ENCODE peak calls at places on chromosomes 7 and 10, in seven cellular contexts. R, S, L, H, Y, O and C are unnamed samples.

GRCh38 chr10:7529638-7530037 is 118.8 kb upstream of the SFMBT2 start:
- DNase-seq in H (no peak), L (peak), O (peak), R (no peak), Y (peak), S (no peak), C (no peak)

GRCh38 chr10:4780782-4781181 is 45.2 kb upstream of the AKR1E2 start:
- DNase-seq in L (no peak), Y (no peak), H (no peak), S (no peak), R (no peak), O (peak), C (no peak)

GRCh38 chr10:75295901-75296441 is 60.2 kb upstream of the COMTD1 start:
- DNase-seq in L (no peak), R (no peak), O (no peak), Y (no peak), H (no peak), S (no peak), C (no peak)

GRCh38 chr7:88311675-88312036 is 5.0 kb upstream of the STEAP4 start:
- DNase-seq in H (no peak), L (no peak), Y (no peak), R (no peak), S (no peak), O (no peak), C (no peak)

GRCh38 chr10:47378606-47379444 is 5.3 kb downstream of the ZNF488 start:
- DNase-seq in L (peak), O (peak), H (no peak), R (no peak), S (no peak), Y (no peak), C (no peak)

GRCh38 chr10:72736176-72736795 is 44.3 kb downstream of the MCU start:
- DNase-seq in O (no peak), H (no peak), R (no peak), Y (peak), S (no peak), L (no peak), C (no peak)

GRCh38 chr10:8194050-8194449 is 139.6 kb downstream of the GATA3 start:
- DNase-seq in S (no peak), O (no peak), L (no peak), H (no peak), Y (no peak), R (no peak), C (no peak)

GRCh38 chr7:70240873-70241272 is 642.6 kb downstream of the AUTS2 start:
- DNase-seq in Y (no peak), S (no peak), L (no peak), R (no peak), H (no peak), O (no peak), C (no peak)

GRCh38 chr10:99894613-99895012 is 112.2 kb downstream of the ABCC2 start:
- DNase-seq in R (no peak), H (no peak), L (no peak), S (no peak), O (no peak), Y (no peak), C (no peak)

GRCh38 chr7:131370523-131370968 is 42.9 kb downstream of the MKLN1 start:
- DNase-seq in H (peak), S (peak), R (no peak), Y (no peak), O (no peak), L (no peak), C (no peak)

GRCh38 chr7:2016761-2017482 is 215.8 kb downstream of the MAD1L1 start:
- DNase-seq in Y (no peak), L (no peak), S (no peak), R (no peak), H (no peak), O (peak), C (no peak)

GRCh38 chr10:91434041-91434440 is 23.9 kb downstream of the HECTD2 start:
- DNase-seq in S (no peak), Y (no peak), R (no peak), L (no peak), H (no peak), O (no peak), C (no peak)

GRCh38 chr10:88943778-88944177 is 8.8 kb downstream of the ACTA2 start:
- DNase-seq in O (no peak), L (no peak), Y (no peak), R (no peak), S (no peak), H (no peak), C (no peak)

GRCh38 chr10:44978213-44978569 is 418 bp downstream of the DEPP1 start:
- DNase-seq in O (no peak), L (no peak), H (no peak), Y (no peak), S (no peak), R (no peak), C (no peak)

GRCh38 chr10:115941247-115941840 is 331.7 kb downstream of the GFRA1 start:
- DNase-seq in R (no peak), H (no peak), Y (no peak), O (no peak), L (no peak), S (no peak), C (no peak)

GRCh38 chr7:63789378-63790176 is 209.1 kb upstream of the ZNF722 start:
- DNase-seq in S (no peak), L (no peak), H (no peak), Y (no peak), R (no peak), O (peak), C (no peak)

GRCh38 chr7:30136339-30136738 is 1.6 kb downstream of the MTURN start:
- DNase-seq in H (no peak), Y (no peak), L (peak), O (no peak), R (no peak), S (no peak), C (no peak)

GRCh38 chr10:76632158-76633051 is 1005.2 kb downstream of the KCNMA1 start:
- DNase-seq in L (peak), H (no peak), Y (no peak), O (no peak), R (no peak), S (no peak), C (no peak)

GRCh38 chr10:43254199-43254730 is 12.6 kb downstream of the RASGEF1A start:
- DNase-seq in Y (no peak), L (no peak), H (no peak), R (no peak), O (peak), S (no peak), C (peak)
- TF ChIP-seq TAF1 in Y (no peak), L (no peak), H (no peak), R (no peak), O (no peak), S (no peak), C (no peak)

GRCh38 chr7:100491192-100491578 is 7.5 kb downstream of the NYAP1 start:
- DNase-seq in Y (no peak), H (no peak), S (no peak), O (no peak), R (no peak), L (no peak), C (no peak)

GRCh38 chr7:100490483-100491191 is 6.9 kb downstream of the NYAP1 start:
- DNase-seq in H (no peak), Y (no peak), L (no peak), O (peak), S (no peak), R (no peak), C (no peak)

GRCh38 chr7:100488333-100489095 is 4.8 kb downstream of the NYAP1 start:
- DNase-seq in Y (no peak), R (no peak), O (peak), S (no peak), H (no peak), L (no peak), C (no peak)

GRCh38 chr7:100489121-100489520 is 5.4 kb downstream of the NYAP1 start:
- DNase-seq in Y (no peak), O (peak), S (no peak), H (no peak), R (no peak), L (no peak), C (no peak)

GRCh38 chr7:100489824-100490223 is 6.1 kb downstream of the NYAP1 start:
- DNase-seq in S (peak), R (peak), L (peak), Y (peak), O (peak), H (no peak), C (peak)
- TF ChIP-seq POLR2AphosphoS5 in S (no peak), R (no peak), L (no peak), Y (no peak), O (no peak), H (no peak), C (no peak)

DNA sequence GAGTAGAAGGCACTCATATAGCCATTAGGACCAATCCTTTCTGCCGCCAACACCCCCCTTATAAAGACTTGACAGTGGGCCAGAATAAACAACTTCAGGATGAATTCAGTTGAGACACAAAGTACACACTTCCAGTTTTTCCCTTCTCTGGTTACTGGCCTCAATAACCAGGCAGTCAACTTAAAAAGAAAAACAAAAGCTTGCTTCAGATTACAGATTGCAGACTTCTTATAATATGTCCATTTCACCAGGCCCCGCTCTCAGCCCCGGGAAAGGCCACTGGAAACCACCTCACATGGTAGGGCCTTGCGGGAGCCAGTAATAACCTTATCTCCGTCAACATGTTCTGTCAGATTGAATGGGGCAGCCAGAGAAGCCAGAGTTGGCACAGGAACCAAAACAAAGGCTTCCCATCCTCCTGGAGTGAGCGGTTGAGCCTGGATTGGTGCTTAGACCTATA is 108.8 kb downstream of the EGFR start:
- DNase-seq in S (no peak), O (peak), L (no peak), R (no peak), H (no peak), Y (no peak), C (no peak)
- TF ChIP-seq TAF1 in S (no peak), O (no peak), L (no peak), R (no peak), H (no peak), Y (no peak), C (no peak)

GRCh38 chr7:150737265-150738055 is at the start of gene GIMAP5:
- DNase-seq in H (no peak), S (no peak), L (no peak), R (no peak), Y (no peak), O (no peak), C (no peak)
- TF ChIP-seq POLR2AphosphoS5 in H (peak), S (no peak), L (no peak), R (peak), Y (no peak), O (no peak), C (peak)

DNA sequence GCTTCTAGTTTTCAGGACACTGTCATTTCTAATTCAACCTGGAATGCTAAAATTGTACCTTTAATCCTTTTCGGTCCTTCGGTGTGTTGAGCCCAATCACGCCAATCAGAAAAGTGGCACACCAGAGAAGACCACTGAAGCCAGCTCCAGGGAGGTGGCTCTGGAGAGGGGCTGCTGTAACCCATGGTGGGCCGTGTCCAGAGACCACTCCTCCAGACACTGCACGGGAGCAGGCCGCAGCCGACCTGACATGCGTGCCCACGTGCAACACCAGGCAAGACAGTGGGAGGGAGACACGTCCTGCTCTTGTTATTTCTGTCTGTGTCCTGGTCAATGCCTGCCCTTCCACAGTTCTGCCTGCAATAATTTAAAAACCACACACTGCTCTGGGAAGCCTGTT is 246.1 kb downstream of the ZMYND11 start:
- DNase-seq in R (no peak), L (no peak), H (no peak), O (no peak), S (no peak), Y (no peak), C (no peak)
- TF ChIP-seq TAF1 in R (no peak), L (no peak), H (no peak), O (no peak), S (no peak), Y (no peak), C (no peak)

DNA sequence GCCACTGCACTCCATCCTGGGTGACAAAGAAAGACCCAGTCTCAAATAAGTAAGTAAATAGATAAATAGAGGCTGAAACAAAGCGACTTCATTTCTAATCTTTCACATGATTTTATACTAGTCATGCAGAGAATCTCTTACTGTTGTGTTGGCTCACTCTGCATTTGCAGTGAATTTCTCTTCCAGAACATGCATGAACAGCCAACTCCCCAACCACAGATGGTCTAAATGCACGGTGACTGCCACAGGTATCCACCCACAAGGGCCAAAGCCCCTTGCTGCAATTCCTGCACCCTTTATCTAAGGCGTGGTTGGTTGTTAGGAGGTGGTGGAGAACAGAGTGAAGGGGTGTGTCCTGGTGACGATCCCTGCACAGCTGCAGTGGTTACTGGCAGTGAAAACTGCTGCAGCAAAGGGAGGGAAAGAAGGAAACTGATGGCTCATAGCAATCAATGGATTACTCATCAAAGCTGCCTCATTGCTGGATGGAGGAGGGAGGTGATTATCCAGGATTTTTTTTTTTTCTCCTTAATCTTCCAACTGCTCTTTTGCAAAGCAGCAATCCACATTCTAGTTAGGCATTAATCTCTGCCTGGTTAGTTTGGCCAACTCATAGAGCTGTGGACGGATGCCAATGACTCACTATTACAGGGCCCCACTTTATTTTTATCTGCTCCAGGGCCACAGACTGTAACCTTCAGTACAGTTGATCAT is 50.6 kb downstream of the PRTFDC1 start:
- DNase-seq in S (peak), O (no peak), H (peak), Y (peak), R (no peak), L (no peak), C (no peak)
- TF ChIP-seq POLR2AphosphoS5 in S (peak), O (peak), H (no peak), Y (no peak), R (no peak), L (no peak), C (no peak)

GRCh38 chr10:52316005-52316404 is 1.9 kb downstream of the DKK1 start:
- DNase-seq in Y (no peak), S (no peak), R (no peak), O (no peak), H (no peak), L (no peak), C (no peak)

GRCh38 chr10:52319926-52320325 is 5.8 kb downstream of the DKK1 start:
- DNase-seq in S (no peak), O (no peak), R (no peak), H (no peak), Y (no peak), L (no peak), C (no peak)

GRCh38 chr10:52318822-52319464 is 4.9 kb downstream of the DKK1 start:
- DNase-seq in Y (peak), R (no peak), S (no peak), H (no peak), O (no peak), L (no peak), C (no peak)

GRCh38 chr10:52316500-52316899 is 2.4 kb downstream of the DKK1 start:
- DNase-seq in R (no peak), O (no peak), S (no peak), L (no peak), H (no peak), Y (no peak), C (no peak)

GRCh38 chr10:52318136-52318810 is 4.2 kb downstream of the DKK1 start:
- DNase-seq in R (no peak), H (no peak), Y (no peak), O (no peak), S (no peak), L (no peak), C (no peak)
- TF ChIP-seq TAF1 in R (no peak), H (no peak), Y (no peak), O (peak), S (no peak), L (no peak), C (no peak)

GRCh38 chr7:47415289-47416212 is 166.4 kb downstream of the TNS3 start:
- DNase-seq in R (no peak), O (peak), L (no peak), S (no peak), Y (no peak), H (no peak), C (no peak)

GRCh38 chr7:47414342-47415288 is 167.3 kb downstream of the TNS3 start:
- DNase-seq in S (no peak), O (peak), H (no peak), Y (no peak), L (no peak), R (no peak), C (no peak)

GRCh38 chr7:47417122-47417480 is 164.8 kb downstream of the TNS3 start:
- DNase-seq in O (no peak), R (no peak), L (no peak), H (no peak), S (no peak), Y (no peak), C (no peak)

GRCh38 chr7:47418910-47419309 is 163.0 kb downstream of the TNS3 start:
- DNase-seq in L (no peak), S (no peak), Y (no peak), H (no peak), O (no peak), R (no peak), C (no peak)

DNA sequence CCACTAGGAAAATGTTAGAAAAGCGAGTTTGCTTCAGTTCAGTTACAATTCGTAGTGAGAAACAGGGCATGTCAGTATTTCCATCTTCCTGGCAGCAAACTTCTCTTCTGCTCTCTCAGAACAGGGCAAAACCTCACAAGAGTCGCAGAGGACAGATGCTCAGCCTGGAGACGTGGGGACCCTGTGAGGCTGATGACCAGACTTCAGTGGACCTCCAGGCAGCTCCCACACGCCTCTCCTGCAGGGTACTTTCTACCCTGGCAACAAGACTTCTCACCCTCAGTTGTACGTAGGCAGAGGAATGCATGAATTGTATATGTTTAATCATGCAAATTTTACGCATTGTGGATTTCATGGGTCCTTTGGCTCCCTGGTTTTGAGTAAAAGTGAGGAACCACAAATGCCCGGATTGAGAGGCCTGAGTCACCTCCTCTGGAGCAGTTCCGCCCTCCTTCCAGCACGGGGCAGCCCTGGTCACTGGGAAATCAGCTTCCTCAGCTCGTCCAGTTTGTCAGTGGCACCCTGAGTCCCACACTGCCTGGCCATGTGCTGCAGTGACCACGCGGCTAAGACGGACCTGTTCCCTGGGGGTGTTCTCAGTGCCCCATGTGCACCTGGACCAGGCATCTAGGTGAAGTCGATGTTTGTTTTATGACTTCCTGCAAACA is 165.3 kb downstream of the TNS3 start:
- DNase-seq in R (no peak), Y (no peak), O (peak), H (no peak), S (peak), L (no peak), C (no peak)
- TF ChIP-seq POLR2AphosphoS5 in R (no peak), Y (no peak), O (no peak), H (no peak), S (no peak), L (no peak), C (no peak)

GRCh38 chr7:135757719-135758411 is 9.3 kb upstream of the FAM180A start:
- DNase-seq in Y (no peak), L (no peak), R (no peak), O (no peak), H (no peak), S (no peak), C (no peak)
- TF ChIP-seq TAF1 in Y (no peak), L (no peak), R (no peak), O (no peak), H (no peak), S (no peak), C (no peak)

DNA sequence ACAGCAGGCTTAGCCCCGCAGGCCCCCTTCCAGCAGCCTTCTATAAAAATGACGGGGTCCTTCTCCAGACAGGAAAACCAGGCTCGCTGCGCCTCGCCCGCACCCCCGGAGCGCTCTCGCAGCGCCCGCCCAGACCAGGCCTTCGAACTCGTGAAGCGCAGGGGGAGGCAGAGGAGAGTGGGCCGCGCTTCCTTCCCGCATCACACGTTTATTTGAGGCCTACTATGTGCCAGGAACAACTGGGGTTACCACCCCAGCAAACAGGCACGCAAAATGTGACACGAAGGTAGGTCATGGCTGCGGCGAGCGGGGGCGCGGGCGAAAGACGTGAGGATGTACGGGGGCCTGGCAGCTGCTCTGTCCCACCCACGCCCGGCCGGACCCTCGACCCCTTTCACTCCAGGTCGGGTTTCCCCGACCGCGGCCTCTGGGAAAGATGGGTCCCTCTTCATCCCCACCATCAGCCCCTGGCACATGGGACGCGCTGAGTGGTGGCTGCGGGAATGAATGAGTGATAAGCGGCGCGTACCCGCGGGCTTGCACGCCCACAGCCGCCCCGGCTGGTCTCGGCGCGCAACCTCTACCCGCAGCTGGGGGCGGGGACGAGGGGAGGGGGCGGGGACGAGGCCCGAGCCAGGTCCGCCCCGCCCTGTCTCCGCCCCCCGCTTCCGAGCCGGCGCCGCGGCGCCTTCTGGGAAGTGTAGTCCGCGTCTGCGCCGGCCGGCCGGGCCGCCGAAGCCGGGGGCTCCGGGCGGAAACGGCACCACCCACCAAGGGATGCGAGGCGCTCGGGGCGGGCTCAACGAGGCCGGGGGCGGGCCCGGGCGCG is 59.1 kb downstream of the ZNF467 start:
- DNase-seq in O (peak), Y (peak), H (peak), L (peak), S (peak), R (peak), C (peak)
- TF ChIP-seq POLR2AphosphoS5 in O (no peak), Y (peak), H (no peak), L (no peak), S (no peak), R (no peak), C (no peak)